ENCODE peak calls at places on chromosomes 12 and 14, in four cellular contexts. One of them, this sample, is unnamed.

GRCh38 chr12:46661161-46661845 is 164.5 kb downstream of the SLC38A4 start:
- DNase-seq in GOT3: no peak
- DNase-seq in endothelial cell: peak
- DNase-seq in mesendoderm: peak
- DNase-seq in this sample: peak

GRCh38 chr12:3014641-3015040 is 55.4 kb downstream of the TEAD4 start:
- DNase-seq in GOT3: no peak
- DNase-seq in endothelial cell: no peak
- DNase-seq in mesendoderm: peak
- DNase-seq in this sample: no peak

GRCh38 chr12:27244680-27245005 is 557 bp downstream of the STK38L start:
- DNase-seq in GOT3: no peak
- DNase-seq in endothelial cell: no peak
- DNase-seq in mesendoderm: no peak
- DNase-seq in this sample: no peak

GRCh38 chr12:67517181-67517887 is 131.2 kb upstream of the DYRK2 start:
- DNase-seq in GOT3: no peak
- DNase-seq in endothelial cell: no peak
- DNase-seq in mesendoderm: no peak
- DNase-seq in this sample: peak

GRCh38 chr12:26014085-26014484 is 55.6 kb downstream of the RASSF8 start:
- DNase-seq in GOT3: no peak
- DNase-seq in endothelial cell: no peak
- DNase-seq in mesendoderm: no peak
- DNase-seq in this sample: peak

GRCh38 chr12:116123511-116124258 is 153.8 kb downstream of the MED13L start:
- DNase-seq in GOT3: no peak
- DNase-seq in endothelial cell: no peak
- DNase-seq in mesendoderm: peak
- DNase-seq in this sample: peak

GRCh38 chr14:75738192-75738591 is 77.1 kb downstream of the TTLL5 start:
- DNase-seq in GOT3: no peak
- DNase-seq in endothelial cell: no peak
- DNase-seq in mesendoderm: no peak
- DNase-seq in this sample: no peak

GRCh38 chr12:116067892-116068291 is 209.6 kb downstream of the MED13L start:
- DNase-seq in GOT3: no peak
- DNase-seq in endothelial cell: no peak
- DNase-seq in mesendoderm: no peak
- DNase-seq in this sample: no peak

GRCh38 chr14:87443787-87444186 is 549.2 kb downstream of the GALC start:
- DNase-seq in GOT3: no peak
- DNase-seq in endothelial cell: no peak
- DNase-seq in mesendoderm: no peak
- DNase-seq in this sample: no peak

GRCh38 chr12:90974286-90974685 is 19.3 kb upstream of the CCER1 start:
- DNase-seq in GOT3: no peak
- DNase-seq in endothelial cell: no peak
- DNase-seq in mesendoderm: no peak
- DNase-seq in this sample: peak

GRCh38 chr12:2683283-2684025 is 111.3 kb upstream of the FKBP4 start:
- DNase-seq in GOT3: no peak
- DNase-seq in endothelial cell: no peak
- DNase-seq in mesendoderm: peak
- DNase-seq in this sample: no peak

GRCh38 chr14:93114713-93115068 is 1.0 kb downstream of the ITPK1 start:
- DNase-seq in GOT3: no peak
- DNase-seq in endothelial cell: peak
- DNase-seq in mesendoderm: no peak
- DNase-seq in this sample: no peak

GRCh38 chr14:84446250-84446649 is 1083.7 kb upstream of the FLRT2 start:
- DNase-seq in GOT3: no peak
- DNase-seq in endothelial cell: no peak
- DNase-seq in mesendoderm: no peak
- DNase-seq in this sample: no peak

GRCh38 chr12:2136901-2137300 is 84.1 kb downstream of the CACNA1C start:
- DNase-seq in GOT3: no peak
- DNase-seq in endothelial cell: no peak
- DNase-seq in mesendoderm: no peak
- DNase-seq in this sample: no peak

GRCh38 chr12:118430516-118430915 is 54.2 kb downstream of the SUDS3 start:
- DNase-seq in GOT3: no peak
- DNase-seq in endothelial cell: no peak
- DNase-seq in mesendoderm: no peak
- DNase-seq in this sample: no peak

GRCh38 chr12:54411398-54412241 is 7.4 kb downstream of the ITGA5 start:
- DNase-seq in GOT3: peak
- DNase-seq in endothelial cell: no peak
- DNase-seq in mesendoderm: no peak
- DNase-seq in this sample: peak

GRCh38 chr12:111057726-111058125 is 137.3 kb upstream of the MYL2 start:
- DNase-seq in GOT3: no peak
- DNase-seq in endothelial cell: no peak
- DNase-seq in mesendoderm: no peak
- DNase-seq in this sample: no peak

GRCh38 chr12:22702690-22703089 is 77.7 kb downstream of the ETNK1 start:
- DNase-seq in GOT3: no peak
- DNase-seq in endothelial cell: no peak
- DNase-seq in mesendoderm: no peak
- DNase-seq in this sample: no peak

GRCh38 chr14:21556378-21557083 is 23.3 kb downstream of the OR10G3 start:
- DNase-seq in GOT3: no peak
- DNase-seq in endothelial cell: no peak
- DNase-seq in mesendoderm: no peak
- DNase-seq in this sample: no peak